ENCODE peak calls at places on chromosomes 16 and 17, in seven cellular contexts. X is heart right ventricle; H is epithelial cell of esophagus; G is heart left ventricle; W is effector CD4-positive, alpha-beta T cell; I is EL; Y is ACHN. C is an unnamed sample.

GRCh38 chr17:8466466-8466865 is 30.8 kb downstream of the NDEL1 start:
- DNase-seq in X (no peak), H (no peak), G (no peak), W (no peak), I (peak), Y (no peak), C (no peak)

GRCh38 chr16:89842471-89843408 is 14.5 kb downstream of the SPIRE2 start:
- DNase-seq in X (peak), H (no peak), G (peak), W (no peak), I (peak), Y (peak), C (no peak)

GRCh38 chr16:84458606-84459516 is 45.6 kb downstream of the MEAK7 start:
- DNase-seq in X (no peak), H (no peak), G (no peak), W (no peak), I (no peak), Y (no peak), C (no peak)

GRCh38 chr17:51707216-51707615 is 446.9 kb downstream of the UTP18 start:
- DNase-seq in X (no peak), H (peak), G (no peak), W (no peak), I (no peak), Y (no peak), C (no peak)

GRCh38 chr17:79797492-79798295 is 817 bp upstream of the CBX8 start:
- DNase-seq in X (peak), H (no peak), G (no peak), W (no peak), I (no peak), Y (no peak), C (peak)

GRCh38 chr17:77959926-77960521 is 1.5 kb downstream of the TNRC6C start:
- DNase-seq in X (no peak), H (no peak), G (no peak), W (peak), I (peak), Y (no peak), C (no peak)

GRCh38 chr17:46072998-46073397 is 73.9 kb downstream of the STH start:
- DNase-seq in X (no peak), H (no peak), G (no peak), W (no peak), I (peak), Y (peak), C (peak)

GRCh38 chr16:83403751-83404150 is 404.0 kb upstream of the HSBP1 start:
- DNase-seq in X (no peak), H (peak), G (no peak), W (no peak), I (peak), Y (no peak), C (no peak)

GRCh38 chr16:19130852-19131808 is 17.4 kb downstream of the ITPRIPL2 start:
- DNase-seq in X (peak), H (peak), G (peak), W (no peak), I (peak), Y (peak), C (no peak)

GRCh38 chr16:11354733-11355574 is 9.7 kb downstream of the RMI2 start:
- DNase-seq in X (no peak), H (no peak), G (no peak), W (peak), I (no peak), Y (no peak), C (no peak)

GRCh38 chr16:46745594-46745993 is 2.5 kb downstream of the MYLK3 start:
- DNase-seq in X (no peak), H (no peak), G (no peak), W (no peak), I (no peak), Y (no peak), C (no peak)

GRCh38 chr17:19709841-19710240 is 6.5 kb downstream of the SLC47A2 start:
- DNase-seq in X (no peak), H (no peak), G (no peak), W (no peak), I (no peak), Y (no peak), C (no peak)

GRCh38 chr16:51407199-51407598 is 256.1 kb upstream of the SALL1 start:
- DNase-seq in X (no peak), H (peak), G (no peak), W (no peak), I (no peak), Y (no peak), C (no peak)

GRCh38 chr16:15461376-15461775 is 27.0 kb downstream of the BMERB1 start:
- DNase-seq in X (no peak), H (no peak), G (no peak), W (no peak), I (no peak), Y (no peak), C (no peak)

GRCh38 chr17:77601054-77601979 is 357.2 kb upstream of the TNRC6C start:
- DNase-seq in X (peak), H (no peak), G (peak), W (no peak), I (no peak), Y (no peak), C (no peak)

GRCh38 chr17:76385892-76386786 is 1.7 kb downstream of the SPHK1 start:
- DNase-seq in X (peak), H (peak), G (peak), W (peak), I (peak), Y (peak), C (peak)

GRCh38 chr16:86272744-86273143 is 237.6 kb upstream of the FOXF1 start:
- DNase-seq in X (no peak), H (no peak), G (no peak), W (no peak), I (no peak), Y (no peak), C (no peak)

GRCh38 chr17:46053911-46054534 is 55.0 kb downstream of the STH start:
- DNase-seq in X (no peak), H (peak), G (no peak), W (no peak), I (peak), Y (no peak), C (no peak)

GRCh38 chr17:72710834-72711233 is 381.7 kb downstream of the SLC39A11 start:
- DNase-seq in X (no peak), H (peak), G (no peak), W (no peak), I (no peak), Y (no peak), C (no peak)

GRCh38 chr16:62035115-62036092 is 834 bp downstream of the CDH8 start:
- DNase-seq in X (no peak), H (no peak), G (no peak), W (no peak), I (peak), Y (no peak), C (no peak)

GRCh38 chr16:65054457-65054856 is 67.4 kb downstream of the CDH11 start:
- DNase-seq in X (no peak), H (no peak), G (no peak), W (no peak), I (no peak), Y (no peak), C (no peak)

GRCh38 chr16:10871157-10871991 is 5.6 kb upstream of the CIITA start:
- DNase-seq in X (peak), H (peak), G (peak), W (no peak), I (peak), Y (peak), C (no peak)

GRCh38 chr16:58378401-58378800 is 13.9 kb upstream of the GINS3 start:
- DNase-seq in X (no peak), H (no peak), G (no peak), W (no peak), I (no peak), Y (no peak), C (no peak)

GRCh38 chr17:2282297-2282873 is 21.2 kb downstream of the SMG6 start:
- DNase-seq in X (no peak), H (peak), G (no peak), W (no peak), I (peak), Y (peak), C (peak)